ENCODE peak calls at places on chromosomes 2 and 18, in ten cellular contexts. X is endothelial cell of umbilical vein, Z is stomach, L is HCT116, T is HL-60, I is Panc1, Q is K562, B is GM23338, R is breast epithelium, O is HepG2. K is an unnamed sample.

GRCh38 chr2:136801628-136802027 is 36.3 kb downstream of the THSD7B start:
- DNase-seq in L (no peak), X (no peak), T (no peak), R (no peak), O (no peak), B (no peak), I (no peak), Q (no peak), Z (no peak), K (no peak)

GRCh38 chr2:224982910-224983688 is 59.2 kb downstream of the DOCK10 start:
- DNase-seq in L (no peak), Q (no peak), O (no peak), Z (peak), R (no peak), X (no peak), T (peak), I (no peak), B (peak), K (no peak)

GRCh38 chr2:136131961-136132839 is 14.3 kb upstream of the CXCR4 start:
- DNase-seq in R (no peak), Q (no peak), B (no peak), X (no peak), L (no peak), I (no peak), Z (peak), O (no peak), T (no peak), K (no peak)

GRCh38 chr2:198657520-198658121 is 800.1 kb downstream of the SATB2 start:
- DNase-seq in Q (no peak), Z (no peak), O (peak), T (peak), R (no peak), B (peak), I (peak), L (peak), X (peak), K (no peak)

GRCh38 chr18:54358495-54358793 is 738 bp downstream of the C18orf54 start:
- DNase-seq in Q (no peak), T (no peak), L (no peak), O (no peak), I (no peak), B (no peak), Z (no peak), R (no peak), X (peak), K (no peak)

GRCh38 chr2:236061899-236062298 is 106.3 kb downstream of the GBX2 start:
- DNase-seq in I (no peak), X (no peak), O (no peak), Z (no peak), T (no peak), R (no peak), B (peak), L (no peak), Q (no peak), K (no peak)

GRCh38 chr2:189444322-189444721 is 3.0 kb downstream of the WDR75 start:
- DNase-seq in O (no peak), B (no peak), I (no peak), R (no peak), Q (no peak), X (no peak), T (no peak), L (no peak), Z (no peak), K (no peak)

GRCh38 chr2:189363559-189363958 is 77.7 kb upstream of the WDR75 start:
- DNase-seq in R (no peak), T (no peak), Q (no peak), I (no peak), X (peak), Z (no peak), O (peak), B (no peak), L (peak), K (no peak)

GRCh38 chr2:117179405-117179804 is 635.1 kb upstream of the DDX18 start:
- DNase-seq in Z (no peak), B (no peak), I (no peak), R (no peak), L (no peak), T (no peak), Q (no peak), O (no peak), X (no peak), K (no peak)

GRCh38 chr2:235219048-235219447 is 267.2 kb downstream of the SH3BP4 start:
- DNase-seq in L (no peak), R (no peak), X (no peak), Q (no peak), Z (no peak), I (no peak), O (no peak), B (no peak), T (no peak), K (peak)

GRCh38 chr2:241692448-241692847 is 5.8 kb upstream of the DTYMK start:
- DNase-seq in R (no peak), Q (no peak), L (no peak), T (no peak), I (no peak), X (no peak), Z (no peak), O (no peak), B (no peak), K (no peak)

GRCh38 chr18:50038448-50038847 is 156.5 kb downstream of the MYO5B start:
- DNase-seq in R (no peak), L (no peak), B (no peak), T (no peak), X (peak), O (no peak), I (no peak), Q (no peak), Z (no peak), K (no peak)

GRCh38 chr18:75790821-75791220 is 363.3 kb upstream of the SMIM21 start:
- DNase-seq in L (no peak), I (no peak), R (no peak), O (no peak), T (no peak), Z (no peak), B (no peak), X (no peak), Q (no peak), K (no peak)

GRCh38 chr2:127130421-127130820 is 23.5 kb upstream of the BIN1 start:
- DNase-seq in T (no peak), R (no peak), O (no peak), I (no peak), L (no peak), X (no peak), Q (no peak), B (no peak), Z (no peak), K (no peak)

GRCh38 chr2:127125821-127126220 is 18.9 kb upstream of the BIN1 start:
- DNase-seq in X (no peak), I (no peak), O (no peak), B (no peak), Q (no peak), R (no peak), T (no peak), L (no peak), Z (no peak), K (no peak)

GRCh38 chr2:127124426-127124825 is 17.5 kb upstream of the BIN1 start:
- DNase-seq in X (no peak), B (no peak), Q (no peak), I (no peak), O (no peak), R (no peak), Z (no peak), L (no peak), T (no peak), K (no peak)

GRCh38 chr2:127133793-127134192 is 26.8 kb upstream of the BIN1 start:
- DNase-seq in B (no peak), I (no peak), O (no peak), Q (no peak), R (no peak), T (no peak), X (no peak), L (no peak), Z (no peak), K (peak)

DNA sequence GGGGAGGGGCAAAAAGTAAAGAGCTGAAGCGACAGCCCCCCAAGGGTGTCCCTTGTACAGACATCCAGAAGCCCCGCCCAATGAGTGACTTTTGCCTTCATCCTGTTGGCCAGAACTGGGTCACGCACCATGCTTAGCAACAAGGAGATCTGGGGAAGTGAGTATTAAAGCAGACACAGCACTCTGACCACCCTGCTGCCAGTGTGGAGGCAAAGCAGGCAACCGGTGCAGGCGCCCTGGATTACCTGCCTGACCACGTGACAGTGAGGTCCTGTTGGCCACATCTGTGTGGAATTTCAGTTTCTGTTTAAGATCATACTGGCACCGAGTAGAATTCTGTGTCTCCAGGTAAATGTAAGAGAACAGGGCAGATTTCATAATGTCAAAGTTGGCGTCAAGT is 21.6 kb upstream of the BIN1 start:
- DNase-seq in L (peak), Z (peak), O (no peak), I (no peak), T (peak), X (no peak), Q (no peak), B (peak), R (peak), K (peak)
- TF ChIP-seq POLR2AphosphoS5 in L (peak), Z (peak), O (no peak), I (no peak), T (no peak), X (no peak), Q (no peak), B (no peak), R (no peak), K (no peak)

GRCh38 chr2:131123192-131123591 is 18.1 kb downstream of the PLEKHB2 start:
- DNase-seq in B (no peak), X (no peak), Q (no peak), T (no peak), L (no peak), Z (no peak), O (no peak), I (no peak), R (no peak), K (no peak)
- TF ChIP-seq POLR2AphosphoS5 in B (no peak), X (no peak), Q (no peak), T (no peak), L (no peak), Z (no peak), O (no peak), I (no peak), R (no peak), K (no peak)

GRCh38 chr18:79599503-79599931 is 80.1 kb upstream of the CTDP1 start:
- DNase-seq in X (no peak), I (peak), R (no peak), Z (no peak), O (no peak), B (no peak), Q (no peak), T (no peak), L (no peak), K (no peak)
- TF ChIP-seq POLR2AphosphoS5 in X (no peak), I (peak), R (no peak), Z (no peak), O (no peak), B (no peak), Q (no peak), T (no peak), L (no peak), K (no peak)

DNA sequence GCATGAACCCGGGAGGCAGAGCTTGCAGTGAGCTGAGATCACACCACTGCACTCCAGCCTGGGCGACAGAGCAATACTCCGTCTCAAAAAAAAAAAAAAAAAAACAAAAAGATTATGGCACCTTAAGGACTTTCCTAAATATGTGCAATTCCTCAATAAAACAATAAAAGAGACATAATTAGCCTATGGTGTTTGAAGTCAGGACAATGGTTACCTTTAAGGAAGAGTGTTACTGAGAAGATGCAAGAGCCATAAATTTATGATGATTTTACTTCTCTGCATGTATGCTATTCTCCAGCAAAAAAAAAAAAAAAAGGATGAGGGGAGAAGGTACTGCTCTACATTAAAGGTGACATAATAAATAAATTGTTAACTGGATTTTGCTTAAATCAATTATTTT is 208.2 kb upstream of the STK17B start:
- DNase-seq in B (no peak), X (no peak), T (no peak), I (no peak), L (no peak), O (no peak), Z (no peak), Q (no peak), R (no peak), K (no peak)
- TF ChIP-seq POLR2AphosphoS5 in B (no peak), X (no peak), T (no peak), I (no peak), L (no peak), O (no peak), Z (no peak), Q (no peak), R (no peak), K (no peak)

GRCh38 chr2:67516358-67516757 is 119.2 kb downstream of the ETAA1 start:
- DNase-seq in O (no peak), L (no peak), R (no peak), B (no peak), I (no peak), T (no peak), Q (no peak), Z (no peak), X (no peak), K (no peak)

GRCh38 chr2:67514515-67514914 is 117.4 kb downstream of the ETAA1 start:
- DNase-seq in T (no peak), L (no peak), R (no peak), B (no peak), Z (no peak), Q (no peak), O (no peak), X (no peak), I (no peak), K (no peak)

GRCh38 chr2:67515538-67515937 is 118.4 kb downstream of the ETAA1 start:
- DNase-seq in L (no peak), X (no peak), B (no peak), I (no peak), R (no peak), Z (no peak), O (no peak), Q (no peak), T (no peak), K (no peak)

GRCh38 chr2:67515021-67515420 is 117.9 kb downstream of the ETAA1 start:
- DNase-seq in T (no peak), R (no peak), L (no peak), X (no peak), I (no peak), Q (no peak), O (no peak), Z (no peak), B (no peak), K (no peak)

GRCh38 chr2:67516899-67517530 is 119.9 kb downstream of the ETAA1 start:
- DNase-seq in T (no peak), Q (no peak), B (no peak), R (no peak), L (no peak), I (no peak), X (no peak), Z (no peak), O (no peak), K (no peak)
- TF ChIP-seq POLR2AphosphoS5 in T (no peak), Q (no peak), B (no peak), R (no peak), L (no peak), I (no peak), X (no peak), Z (no peak), O (no peak), K (no peak)

GRCh38 chr2:217794133-217794986 is 208.4 kb downstream of the TNS1 start:
- DNase-seq in X (no peak), O (peak), Q (peak), Z (peak), I (no peak), L (no peak), T (no peak), B (no peak), R (no peak), K (peak)

GRCh38 chr2:217795706-217796465 is 206.9 kb downstream of the TNS1 start:
- DNase-seq in L (no peak), T (no peak), R (no peak), X (no peak), B (no peak), I (no peak), Z (peak), Q (no peak), O (no peak), K (peak)

GRCh38 chr2:217797170-217797569 is 205.6 kb downstream of the TNS1 start:
- DNase-seq in X (no peak), L (no peak), Z (peak), T (no peak), B (no peak), R (no peak), O (no peak), I (no peak), Q (peak), K (no peak)

GRCh38 chr2:217793566-217794132 is 209.1 kb downstream of the TNS1 start:
- DNase-seq in O (no peak), L (no peak), B (no peak), Z (no peak), Q (no peak), X (no peak), I (no peak), R (no peak), T (no peak), K (peak)

DNA sequence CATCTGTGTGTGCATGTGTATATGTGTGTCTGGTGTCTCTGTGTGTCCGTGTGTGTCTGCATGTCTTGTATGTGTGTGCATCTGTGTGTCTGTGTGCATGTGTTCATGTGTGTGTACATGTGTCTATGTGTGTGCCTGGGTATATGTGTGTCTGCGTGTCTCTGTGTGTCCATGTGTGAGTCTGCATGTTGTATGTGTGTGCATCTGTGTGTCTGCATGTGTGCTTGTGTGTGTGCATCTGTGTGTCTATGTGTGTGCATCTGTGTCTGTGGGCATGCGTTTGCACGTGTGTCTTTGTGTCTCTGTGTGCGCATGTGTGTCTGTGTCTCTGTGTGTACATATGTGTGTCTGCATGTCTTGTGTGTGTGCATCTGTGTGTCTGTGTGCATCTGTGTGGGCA is 207.7 kb downstream of the TNS1 start:
- DNase-seq in B (no peak), Q (no peak), X (no peak), Z (no peak), L (no peak), O (no peak), I (no peak), R (no peak), T (no peak), K (peak)
- TF ChIP-seq POLR2AphosphoS5 in B (no peak), Q (no peak), X (no peak), Z (no peak), L (no peak), O (no peak), I (no peak), R (no peak), T (no peak), K (no peak)

GRCh38 chr2:230317366-230317765 is 9.6 kb upstream of the SP140L start:
- DNase-seq in X (no peak), Q (no peak), O (no peak), I (no peak), Z (no peak), T (no peak), L (no peak), B (no peak), R (no peak), K (no peak)
- TF ChIP-seq POLR2AphosphoS5 in X (no peak), Q (no peak), O (no peak), I (no peak), Z (no peak), T (no peak), L (no peak), B (no peak), R (no peak), K (no peak)

DNA sequence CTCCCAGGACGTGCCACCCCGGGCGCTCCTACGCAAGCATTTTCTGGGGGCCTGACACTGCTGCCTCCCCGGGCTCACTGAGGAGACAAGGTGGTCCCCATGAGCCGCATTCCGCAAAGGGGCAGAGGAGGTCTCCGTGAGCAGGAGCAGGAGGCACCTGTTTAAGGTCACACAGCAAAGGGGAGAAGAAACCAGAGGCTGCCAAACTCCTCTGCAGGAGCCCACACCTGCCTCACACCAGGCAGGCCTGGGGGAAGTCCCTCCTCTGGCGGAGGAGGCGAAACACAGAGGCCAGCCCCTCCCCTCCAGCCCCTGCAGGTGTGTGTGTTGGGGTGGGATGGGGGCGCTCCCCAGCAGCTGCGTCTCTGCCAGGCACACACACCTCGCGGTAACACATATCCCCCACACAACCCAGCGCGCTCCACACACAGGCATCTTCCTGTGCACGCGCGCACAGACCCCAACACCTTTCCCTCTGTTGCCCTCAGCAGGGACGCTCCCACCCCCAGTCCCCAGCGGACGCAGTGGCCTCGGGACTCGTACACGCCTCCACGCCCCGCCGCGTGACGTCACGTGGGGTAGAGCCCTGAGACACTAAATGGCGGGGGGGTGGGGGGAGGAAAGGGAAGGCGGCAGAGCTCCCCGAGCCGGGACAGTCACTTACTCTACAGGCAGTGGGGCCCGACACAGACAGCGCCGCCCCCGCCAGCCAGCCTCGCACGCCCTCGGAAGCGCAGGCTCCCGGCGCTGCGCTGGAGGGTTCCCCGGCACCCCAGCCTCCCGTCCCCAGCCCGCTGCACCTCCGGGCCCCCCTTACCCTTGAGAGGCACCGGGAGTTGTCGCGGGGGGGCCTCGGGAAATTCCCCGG is 537 bp upstream of the WNT10A start:
- DNase-seq in T (no peak), Q (peak), B (peak), X (no peak), L (no peak), I (no peak), Z (peak), R (no peak), O (no peak), K (no peak)
- TF ChIP-seq POLR2AphosphoS5 in T (no peak), Q (no peak), B (no peak), X (no peak), L (no peak), I (no peak), Z (no peak), R (no peak), O (no peak), K (no peak)

GRCh38 chr2:238861766-238862315 is 14.0 kb downstream of the TWIST2 start:
- DNase-seq in R (no peak), B (no peak), Z (no peak), I (no peak), O (no peak), L (no peak), Q (no peak), X (no peak), T (no peak), K (no peak)
- TF ChIP-seq POLR2AphosphoS5 in R (no peak), B (no peak), Z (no peak), I (no peak), O (no peak), L (no peak), Q (no peak), X (no peak), T (no peak), K (no peak)

DNA sequence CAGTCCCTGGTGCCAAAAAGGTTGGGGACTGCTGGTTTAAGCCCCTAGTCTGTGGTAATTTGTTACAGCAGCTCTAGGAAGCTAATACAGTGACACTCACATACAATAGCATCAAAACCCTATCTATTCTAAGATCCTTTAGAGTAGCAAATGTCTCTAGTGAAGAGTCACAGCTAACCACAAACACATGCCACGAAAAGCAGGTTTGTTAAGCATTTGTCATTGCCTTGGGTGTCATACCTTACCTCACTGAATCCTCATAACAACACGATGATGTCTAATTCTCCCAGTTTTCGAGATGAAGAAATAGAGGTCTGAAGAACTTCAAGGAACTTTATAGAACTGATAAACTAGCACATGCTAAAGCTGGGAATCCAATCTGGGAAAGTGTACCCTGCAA is 29.6 kb upstream of the RNF152 start:
- DNase-seq in X (no peak), O (no peak), B (no peak), T (no peak), Z (no peak), I (no peak), L (no peak), Q (no peak), R (no peak), K (no peak)
- TF ChIP-seq POLR2AphosphoS5 in X (no peak), O (no peak), B (no peak), T (no peak), Z (no peak), I (no peak), L (no peak), Q (no peak), R (no peak), K (no peak)

K was measured in esophagus muscularis mucosa.